ENCODE peak calls at places on chromosomes 12 and 14, in six cellular contexts. L is esophagus squamous epithelium, N is AG09319, G is K562, U is psoas muscle, T is tibial artery. A is an unnamed sample.

GRCh38 chr14:101665478-101666078 is 95.9 kb upstream of the PPP2R5C start:
- DNase-seq in L (no peak), N (peak; percentile 5), G (no peak), U (no peak), T (no peak), A (peak; percentile 40)

GRCh38 chr12:22256076-22256475 is 78.4 kb downstream of the ST8SIA1 start:
- DNase-seq in L (no peak), N (no peak), G (no peak), U (no peak), T (no peak), A (no peak)

GRCh38 chr12:46872135-46872534 is 46.3 kb upstream of the SLC38A4 start:
- DNase-seq in L (no peak), N (no peak), G (no peak), U (no peak), T (no peak), A (no peak)

GRCh38 chr12:46558696-46559095 is 186.1 kb upstream of the SLC38A2 start:
- DNase-seq in L (no peak), N (no peak), G (no peak), U (no peak), T (no peak), A (no peak)

GRCh38 chr14:80636071-80636470 is 305.5 kb downstream of the CEP128 start:
- DNase-seq in L (no peak), N (no peak), G (no peak), U (no peak), T (no peak), A (peak; percentile 36)

GRCh38 chr12:119181202-119181601 is 2.5 kb downstream of the HSPB8 start:
- DNase-seq in L (no peak), N (no peak), G (no peak), U (no peak), T (no peak), A (no peak)

GRCh38 chr14:61260939-61261776 is 20.0 kb downstream of the TMEM30B start:
- DNase-seq in L (no peak), N (peak; percentile 67), G (no peak), U (no peak), T (peak; percentile 65), A (peak; percentile 84)

GRCh38 chr12:96986883-96987523 is 79.9 kb downstream of the NEDD1 start:
- DNase-seq in L (no peak), N (no peak), G (peak; percentile 32), U (no peak), T (no peak), A (peak; percentile 7)

GRCh38 chr14:57898837-57899572 is 33.1 kb upstream of the SLC35F4 start:
- DNase-seq in L (no peak), N (no peak), G (no peak), U (no peak), T (no peak), A (no peak)
- TF ChIP-seq CTCF in L (no peak), N (no peak), G (no peak), U (no peak), T (no peak), A (no peak)

DNA sequence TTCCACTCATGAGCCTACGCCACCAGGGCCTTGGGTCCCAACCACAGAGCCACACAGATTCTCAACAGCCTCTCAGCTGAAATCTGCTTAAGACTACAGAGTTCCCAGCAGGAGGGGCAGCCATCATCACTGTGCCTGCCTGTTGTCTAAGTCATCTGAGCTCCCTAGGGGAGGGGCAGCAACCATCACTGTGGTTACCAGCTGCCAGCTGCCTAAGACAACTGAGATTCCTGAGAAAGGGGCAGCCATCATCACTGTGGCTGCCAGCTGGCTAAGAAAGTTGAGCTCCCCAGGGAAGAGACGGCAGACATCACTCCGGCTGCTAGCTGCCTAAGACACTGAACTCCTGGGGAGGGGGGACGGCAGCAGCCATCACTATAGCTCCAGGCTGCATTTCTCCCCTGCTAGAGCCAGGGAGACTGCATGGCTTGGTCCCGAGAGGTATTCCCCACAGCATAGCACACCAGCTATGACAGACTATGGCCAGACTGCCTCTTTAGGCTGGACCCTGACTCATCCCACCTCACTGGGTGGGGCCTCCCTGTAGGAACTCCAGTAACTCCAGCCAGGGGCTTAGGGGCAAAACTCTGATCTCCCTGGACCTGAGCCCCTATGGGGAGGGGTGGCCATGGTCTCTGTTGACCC is 37.2 kb upstream of the C14orf132 start:
- DNase-seq in L (no peak), N (no peak), G (no peak), U (no peak), T (no peak), A (no peak)
- TF ChIP-seq CTCF in L (no peak), N (no peak), G (no peak), U (no peak), T (no peak), A (no peak)

GRCh38 chr12:101570022-101570421 is 24.7 kb upstream of the MYBPC1 start:
- DNase-seq in L (no peak), N (peak; percentile 7), G (peak; percentile 10), U (no peak), T (no peak), A (peak; percentile 54)
- TF ChIP-seq CTCF in L (no peak), N (peak; percentile 28), G (peak; percentile 43), U (peak; percentile 28), T (peak; percentile 25), A (peak; percentile 68)

GRCh38 chr12:53061404-53062010 is 11.6 kb downstream of the TNS2 start:
- DNase-seq in L (no peak), N (no peak), G (peak; percentile 51), U (peak; percentile 38), T (peak; percentile 72), A (no peak)
- TF ChIP-seq CTCF in L (peak; percentile 5), N (no peak), G (peak; percentile 55), U (no peak), T (no peak), A (peak; percentile 47)